ENCODE peak calls at places on chromosomes 13 and 19, in seven cellular contexts. Q is fibroblast of pulmonary artery, M is thoracic aorta, L is lung microvascular endothelial cell, H is GDM1, D is 8988T, A is left colon. Y is an unnamed sample.

GRCh38 chr19:15194938-15195337 is 5.9 kb downstream of the NOTCH3 start:
- DNase-seq in H (no peak), A (no peak), L (no peak), M (peak), D (no peak), Q (peak), Y (no peak)

GRCh38 chr19:14450168-14450874 is 17.2 kb downstream of the PKN1 start:
- DNase-seq in A (no peak), H (peak), M (no peak), L (peak), D (peak), Q (peak), Y (no peak)

GRCh38 chr13:60155978-60156377 is 7.8 kb downstream of the DIAPH3 start:
- DNase-seq in M (no peak), A (no peak), L (no peak), H (no peak), Q (peak), D (no peak), Y (no peak)

GRCh38 chr13:45370922-45371406 is 30.0 kb upstream of the TPT1 start:
- DNase-seq in D (peak), L (peak), H (peak), A (peak), Q (peak), M (peak), Y (peak)

GRCh38 chr13:27005556-27005955 is 166.1 kb downstream of the USP12 start:
- DNase-seq in A (no peak), H (peak), D (no peak), L (peak), M (no peak), Q (peak), Y (no peak)

GRCh38 chr19:13689050-13689449 is 75.3 kb upstream of the MRI1 start:
- DNase-seq in M (no peak), Q (peak), D (no peak), A (no peak), L (peak), H (no peak), Y (no peak)

GRCh38 chr13:30832845-30833332 is 73.2 kb upstream of the MEDAG start:
- DNase-seq in L (peak), Q (peak), A (peak), H (no peak), D (peak), M (no peak), Y (peak)

GRCh38 chr13:23433171-23434153 is at the start of gene SACS:
- DNase-seq in H (no peak), Q (peak), L (no peak), M (no peak), A (no peak), D (no peak), Y (no peak)

Y was measured in ureter.